ENCODE peak calls at places on chromosomes 1 and 21, in eight cellular contexts. F is A549, U is BJ, H is psoas muscle, Y is thoracic aorta, L is left lung, V is adrenal gland, I is fibroblast of mammary gland. D is an unnamed sample.

GRCh38 chr1:225343618-225344017 is 84.2 kb downstream of the LBR start:
- DNase-seq in Y (no peak), I (peak; percentile 39), U (no peak), L (no peak), H (no peak), V (no peak), F (peak; percentile 33), D (no peak)

GRCh38 chr1:208598021-208598420 is 353.8 kb upstream of the PLXNA2 start:
- DNase-seq in H (no peak), F (no peak), L (no peak), I (no peak), U (no peak), Y (no peak), V (no peak), D (no peak)

GRCh38 chr1:47840791-47841190 is 156.4 kb downstream of the TRABD2B start:
- DNase-seq in F (no peak), H (no peak), I (no peak), L (no peak), V (no peak), U (no peak), Y (no peak), D (no peak)

GRCh38 chr1:66518654-66519053 is 15.3 kb upstream of the SGIP1 start:
- DNase-seq in L (no peak), U (no peak), H (no peak), V (no peak), I (no peak), F (no peak), Y (no peak), D (no peak)

GRCh38 chr1:8409107-8409506 is 91.2 kb downstream of the SLC45A1 start:
- DNase-seq in F (peak; percentile 43), H (no peak), Y (no peak), L (no peak), U (no peak), I (peak; percentile 81), V (no peak), D (no peak)

GRCh38 chr21:45972716-45973474 is 8.7 kb upstream of the COL6A1 start:
- DNase-seq in U (no peak), Y (no peak), L (peak; percentile 73), I (peak; percentile 96), H (peak; percentile 87), V (peak; percentile 60), F (no peak), D (peak; percentile 85)

GRCh38 chr1:18324246-18324645 is 156.5 kb upstream of the KLHDC7A start:
- DNase-seq in Y (no peak), H (no peak), U (no peak), V (no peak), I (no peak), F (no peak), L (no peak), D (no peak)

GRCh38 chr1:238660849-238661248 is 725.5 kb upstream of the CHRM3 start:
- DNase-seq in U (no peak), L (no peak), H (no peak), I (peak; percentile 64), Y (no peak), V (no peak), F (no peak), D (no peak)

GRCh38 chr1:62875676-62876075 is 91.7 kb downstream of the ATG4C start:
- DNase-seq in H (no peak), V (no peak), L (no peak), I (peak; percentile 19), Y (no peak), U (no peak), F (no peak), D (no peak)

GRCh38 chr1:229448845-229449244 is 15.0 kb upstream of the ACTA1 start:
- DNase-seq in Y (no peak), F (no peak), H (no peak), I (no peak), U (no peak), V (no peak), L (no peak), D (no peak)

GRCh38 chr1:109149874-109150601 is 36.1 kb downstream of the ELAPOR1 start:
- DNase-seq in F (no peak), V (peak; percentile 65), L (no peak), Y (no peak), U (no peak), I (no peak), H (peak; percentile 44), D (no peak)

GRCh38 chr1:96683931-96684330 is 37.7 kb upstream of the PTBP2 start:
- DNase-seq in L (no peak), F (no peak), U (no peak), V (no peak), H (no peak), Y (no peak), I (peak; percentile 10), D (no peak)

GRCh38 chr1:96684737-96685136 is 36.8 kb upstream of the PTBP2 start:
- DNase-seq in V (no peak), L (no peak), F (no peak), U (no peak), H (no peak), I (no peak), Y (no peak), D (no peak)

DNA sequence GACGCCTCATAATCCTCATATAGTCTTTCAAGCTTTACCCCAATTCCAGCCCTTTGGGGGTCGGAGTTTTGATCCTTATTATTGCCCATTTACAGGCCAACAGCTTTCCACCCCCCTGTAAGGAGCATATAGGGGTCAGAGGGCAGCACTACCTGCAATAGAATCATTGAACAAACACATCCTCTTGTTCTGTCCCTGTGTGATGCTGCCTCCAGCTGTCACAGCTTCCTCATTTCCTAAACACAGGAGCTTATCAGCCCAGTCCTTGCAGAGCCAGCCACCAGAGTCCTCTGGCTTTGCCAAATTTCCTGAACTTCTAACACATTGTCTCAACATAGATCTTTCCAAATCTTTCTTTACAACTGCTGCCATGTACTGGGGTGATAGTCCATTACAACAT is 32.8 kb upstream of the PTBP2 start:
- DNase-seq in H (no peak), I (no peak), Y (no peak), F (no peak), V (no peak), L (no peak), U (no peak), D (no peak)
- TF ChIP-seq CTCF in H (no peak), I (no peak), Y (no peak), F (no peak), V (no peak), L (no peak), U (no peak), D (no peak)

GRCh38 chr1:110962892-110963665 is 643 bp downstream of the LRIF1 start:
- DNase-seq in I (peak; percentile 86), F (peak; percentile 86), U (peak; percentile 28), H (peak; percentile 45), V (peak; percentile 49), Y (peak; percentile 4), L (peak; percentile 86), D (peak; percentile 58)

GRCh38 chr1:110960777-110961420 is 2.8 kb downstream of the LRIF1 start:
- DNase-seq in L (no peak), F (no peak), H (no peak), I (no peak), U (no peak), Y (no peak), V (no peak), D (no peak)

GRCh38 chr1:110964400-110964903 is 730 bp upstream of the LRIF1 start:
- DNase-seq in H (no peak), I (no peak), L (no peak), U (no peak), Y (no peak), F (no peak), V (no peak), D (no peak)

GRCh38 chr1:110961902-110962301 is 1.8 kb downstream of the LRIF1 start:
- DNase-seq in L (no peak), H (no peak), I (no peak), F (no peak), U (no peak), Y (no peak), V (no peak), D (no peak)

GRCh38 chr1:110963666-110964399 is at the start of gene LRIF1:
- DNase-seq in V (peak; percentile 99), I (peak; percentile 100), H (peak; percentile 100), Y (peak; percentile 93), F (peak; percentile 99), U (peak; percentile 99), L (peak; percentile 100), D (peak; percentile 87)
- TF ChIP-seq CTCF in V (peak; percentile 72), I (peak; percentile 40), H (peak; percentile 51), Y (peak; percentile 48), F (no peak), U (peak; percentile 52), L (peak; percentile 20), D (no peak)

DNA sequence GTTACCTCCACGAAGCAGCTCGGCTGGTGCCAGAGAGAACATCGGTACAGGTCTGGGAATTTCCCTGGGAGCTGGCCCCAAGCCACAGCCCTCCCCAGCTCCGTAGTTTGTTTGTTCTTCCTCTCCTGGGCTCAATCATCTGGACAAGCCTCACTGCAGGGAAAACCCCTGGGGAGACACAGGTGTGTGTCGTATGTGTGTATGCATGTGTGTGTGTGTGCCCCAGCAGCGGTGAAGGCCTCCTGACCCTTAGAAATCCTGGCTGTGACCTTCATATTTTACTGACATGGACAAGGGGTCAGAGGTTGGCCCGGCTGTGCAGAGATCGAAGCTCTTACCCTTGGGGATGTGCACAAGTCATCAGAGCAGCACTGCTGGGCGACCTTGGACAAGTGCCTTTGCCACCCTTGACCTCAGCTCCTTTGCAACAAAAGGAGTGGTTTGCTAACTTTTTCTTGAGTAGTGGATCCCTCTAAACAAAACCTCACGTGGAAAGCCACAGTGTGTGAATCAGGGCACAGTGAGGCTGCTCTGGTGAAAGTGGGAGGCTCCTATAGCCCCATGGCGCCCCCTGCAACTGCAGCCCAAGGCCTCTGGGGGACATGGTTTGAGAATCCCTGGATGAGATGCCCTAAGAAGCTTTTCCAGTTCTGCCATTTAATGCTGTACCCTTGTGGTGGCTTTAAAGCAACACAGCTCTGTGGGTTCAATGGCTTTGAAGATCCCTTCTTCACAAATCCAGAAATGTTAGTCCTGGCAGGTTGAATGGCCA is 12.3 kb upstream of the IL22RA1 start:
- DNase-seq in H (no peak), F (peak; percentile 27), Y (no peak), L (no peak), U (no peak), I (no peak), V (no peak), D (no peak)
- TF ChIP-seq CTCF in H (no peak), F (no peak), Y (no peak), L (no peak), U (no peak), I (no peak), V (no peak), D (no peak)

DNA sequence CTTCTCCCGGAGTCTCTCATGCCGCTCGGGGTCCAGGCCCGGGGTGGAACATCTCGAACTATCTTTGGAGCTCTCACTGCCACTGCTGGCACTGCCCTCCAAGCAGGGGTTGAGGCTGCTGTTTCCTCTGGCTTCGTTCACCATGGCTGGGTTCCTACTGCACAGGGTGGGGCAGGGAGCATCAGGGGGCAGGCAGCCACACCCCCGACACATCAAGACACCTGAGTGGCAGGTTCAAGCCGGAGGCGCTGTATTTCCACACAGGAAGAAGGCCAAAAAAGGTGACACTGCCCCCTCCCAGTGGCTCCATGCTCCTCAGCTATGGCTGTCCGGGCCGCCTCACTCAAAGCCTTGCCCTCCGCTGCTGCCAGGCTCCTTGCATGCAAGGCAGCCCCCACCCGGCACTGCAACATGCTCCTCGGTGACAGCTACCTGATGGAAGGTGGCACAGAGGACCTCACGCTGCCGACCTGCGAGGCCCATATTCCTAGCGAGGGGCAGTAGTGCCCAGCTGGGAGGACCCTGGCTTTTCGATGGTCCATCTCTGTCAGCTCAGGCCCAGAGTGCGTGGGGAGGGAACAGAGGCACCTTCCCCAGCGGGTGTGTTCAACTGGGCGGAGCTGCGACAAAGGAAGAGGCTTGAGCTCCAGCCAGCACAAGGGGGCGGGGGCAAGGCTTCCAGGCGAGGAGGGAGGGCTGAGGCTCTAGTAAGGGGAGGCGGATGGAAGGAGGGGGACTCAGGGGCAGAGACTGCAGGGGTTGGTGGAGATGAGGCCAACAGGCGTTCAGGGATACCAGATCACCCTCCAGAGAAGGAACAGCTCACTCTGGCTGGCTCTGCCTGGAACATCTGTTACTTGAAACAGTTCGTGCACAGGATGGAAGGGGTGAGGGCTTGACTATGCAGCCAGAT is 2.5 kb downstream of the MTHFR start:
- DNase-seq in H (peak; percentile 92), L (peak; percentile 95), I (peak; percentile 98), U (peak; percentile 91), Y (peak; percentile 83), V (peak; percentile 96), F (no peak), D (peak; percentile 81)
- TF ChIP-seq CTCF in H (no peak), L (no peak), I (no peak), U (no peak), Y (no peak), V (no peak), F (no peak), D (no peak)